ENCODE peak calls at places on chromosomes 6 and 20, in six cellular contexts. Q is colonic mucosa, M is cardiac muscle cell, L is IMR-90, W is iPS DF 6.9, P is lower lobe of right lung. B is an unnamed sample.

GRCh38 chr20:36175016-36175415 is 20.5 kb downstream of the EPB41L1 start:
- DNase-seq in Q (no peak), M (no peak), L (peak; percentile 68), W (no peak), P (no peak), B (no peak)

GRCh38 chr6:147689398-147689797 is 180.9 kb downstream of the SAMD5 start:
- DNase-seq in Q (no peak), M (no peak), L (peak; percentile 54), W (no peak), P (no peak), B (no peak)

GRCh38 chr6:118281291-118281690 is 266.8 kb upstream of the PLN start:
- DNase-seq in Q (no peak), M (no peak), L (no peak), W (no peak), P (no peak), B (no peak)

GRCh38 chr20:31713312-31714049 is 9.2 kb downstream of the BCL2L1 start:
- DNase-seq in Q (peak; percentile 44), M (no peak), L (peak; percentile 91), W (no peak), P (peak; percentile 66), B (peak; percentile 79)

GRCh38 chr6:157455028-157455714 is 74.2 kb downstream of the ZDHHC14 start:
- DNase-seq in Q (no peak), M (no peak), L (no peak), W (no peak), P (no peak), B (no peak)

GRCh38 chr20:34337982-34338756 is 24.9 kb upstream of the ITCH start:
- DNase-seq in Q (no peak), M (no peak), L (no peak), W (no peak), P (no peak), B (no peak)

GRCh38 chr20:60372282-60372681 is 414.1 kb downstream of the CDH26 start:
- DNase-seq in Q (no peak), M (no peak), L (no peak), W (no peak), P (no peak), B (no peak)

GRCh38 chr6:168193816-168194701 is 115.0 kb upstream of the FRMD1 start:
- DNase-seq in Q (no peak), M (no peak), L (no peak), W (no peak), P (no peak), B (no peak)

GRCh38 chr20:54228841-54229240 is 21.0 kb downstream of the PFDN4 start:
- DNase-seq in Q (no peak), M (no peak), L (peak; percentile 24), W (no peak), P (no peak), B (peak; percentile 53)

GRCh38 chr20:45801851-45802250 is 10.1 kb downstream of the DNTTIP1 start:
- DNase-seq in Q (no peak), M (no peak), L (no peak), W (no peak), P (no peak), B (no peak)

GRCh38 chr20:32009564-32009963 is 674 bp upstream of the CCM2L start:
- DNase-seq in Q (no peak), M (no peak), L (no peak), W (no peak), P (peak; percentile 5), B (no peak)

GRCh38 chr6:14550410-14550809 is 432.8 kb downstream of the CD83 start:
- DNase-seq in Q (peak; percentile 49), M (no peak), L (no peak), W (no peak), P (no peak), B (no peak)

GRCh38 chr6:27777126-27777525 is 135.1 kb downstream of the OR2B2 start:
- DNase-seq in Q (peak; percentile 35), M (no peak), L (no peak), W (no peak), P (no peak), B (no peak)

GRCh38 chr6:45438849-45439406 is 61.2 kb upstream of the SUPT3H start:
- DNase-seq in Q (no peak), M (no peak), L (peak; percentile 93), W (no peak), P (no peak), B (no peak)

GRCh38 chr6:112214749-112215269 is 39.6 kb downstream of the LAMA4 start:
- DNase-seq in Q (no peak), M (no peak), L (peak; percentile 3), W (no peak), P (no peak), B (no peak)

GRCh38 chr6:122207794-122208193 is 191.7 kb upstream of the HSF2 start:
- DNase-seq in Q (no peak), M (no peak), L (no peak), W (no peak), P (no peak), B (no peak)

GRCh38 chr20:45509091-45509490 is 6.3 kb downstream of the SPINT3 start:
- DNase-seq in Q (no peak), M (no peak), L (no peak), W (no peak), P (no peak), B (no peak)

GRCh38 chr6:46501136-46502089 is 10.2 kb upstream of the RCAN2 start:
- DNase-seq in Q (no peak), M (no peak), L (no peak), W (no peak), P (no peak), B (no peak)

GRCh38 chr20:22371843-22372242 is 212.5 kb downstream of the FOXA2 start:
- DNase-seq in Q (no peak), M (no peak), L (no peak), W (peak; percentile 2), P (no peak), B (no peak)

GRCh38 chr6:93420163-93420806 is 926 bp upstream of the EPHA7 start:
- DNase-seq in Q (no peak), M (peak; percentile 13), L (no peak), W (no peak), P (no peak), B (no peak)

GRCh38 chr20:59006167-59006863 is 739 bp downstream of the CTSZ start:
- DNase-seq in Q (peak; percentile 58), M (no peak), L (no peak), W (no peak), P (peak; percentile 66), B (peak; percentile 27)

GRCh38 chr6:117188627-117189201 is 76.6 kb upstream of the VGLL2 start:
- DNase-seq in Q (no peak), M (no peak), L (no peak), W (no peak), P (no peak), B (no peak)

GRCh38 chr20:20017852-20018245 is 687 bp downstream of the NAA20 start:
- DNase-seq in Q (no peak), M (no peak), L (no peak), W (no peak), P (no peak), B (no peak)

GRCh38 chr6:16322666-16323312 is 84.4 kb downstream of the GMPR start:
- DNase-seq in Q (peak; percentile 53), M (peak; percentile 73), L (peak; percentile 99), W (no peak), P (no peak), B (peak; percentile 67)
- H3K27ac ChIP-seq in Q (peak overlapping the region; percentile 7), M (peak overlapping the region; percentile 86), L (peak overlapping the region; percentile 32), W (no peak overlapping the region), P (peak overlapping the region; percentile 62), B (no peak overlapping the region)

GRCh38 chr20:10987651-10988383 is 314.0 kb upstream of the JAG1 start:
- DNase-seq in Q (no peak), M (no peak), L (peak; percentile 41), W (no peak), P (no peak), B (no peak)

GRCh38 chr20:10984899-10985298 is 311.1 kb upstream of the JAG1 start:
- DNase-seq in Q (no peak), M (no peak), L (no peak), W (no peak), P (no peak), B (no peak)

GRCh38 chr20:10986586-10986985 is 312.8 kb upstream of the JAG1 start:
- DNase-seq in Q (no peak), M (no peak), L (peak; percentile 10), W (no peak), P (no peak), B (no peak)

GRCh38 chr20:10984294-10984693 is 310.5 kb upstream of the JAG1 start:
- DNase-seq in Q (peak; percentile 41), M (no peak), L (no peak), W (no peak), P (no peak), B (no peak)

DNA sequence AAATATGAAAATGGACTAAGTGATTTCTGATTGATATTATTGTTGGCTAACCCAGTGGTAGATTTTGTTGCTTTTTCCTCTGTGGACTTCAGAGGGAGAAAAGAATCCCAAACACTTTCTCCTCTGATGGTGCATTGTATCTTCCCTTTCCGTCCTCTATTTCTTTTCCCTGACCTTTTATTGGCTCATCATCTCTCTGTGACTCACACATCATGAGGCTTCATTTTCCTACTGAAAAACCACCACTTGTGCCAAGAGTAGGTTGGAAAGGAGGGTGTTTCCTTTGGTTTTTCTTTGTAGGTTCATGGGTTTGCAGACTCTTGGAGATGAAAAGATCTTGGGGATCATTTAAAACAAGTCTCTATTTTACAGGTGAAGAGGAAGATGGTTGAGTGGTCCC is 311.7 kb upstream of the JAG1 start:
- DNase-seq in Q (no peak), M (no peak), L (peak; percentile 76), W (no peak), P (no peak), B (no peak)
- H3K27ac ChIP-seq in Q (no peak overlapping the region), M (no peak overlapping the region), L (no peak overlapping the region), W (no peak overlapping the region), P (no peak overlapping the region), B (no peak overlapping the region)

GRCh38 chr6:40977085-40977484 is 61.9 kb downstream of the UNC5CL start:
- DNase-seq in Q (no peak), M (no peak), L (no peak), W (no peak), P (no peak), B (no peak)
- H3K27ac ChIP-seq in Q (no peak overlapping the region), M (no peak overlapping the region), L (no peak overlapping the region), W (no peak overlapping the region), P (no peak overlapping the region), B (no peak overlapping the region)

GRCh38 chr6:159107451-159108260 is 61.5 kb upstream of the FNDC1 start:
- DNase-seq in Q (peak; percentile 24), M (no peak), L (no peak), W (no peak), P (no peak), B (no peak)

GRCh38 chr6:159104163-159104885 is 59.5 kb upstream of the TAGAP start:
- DNase-seq in Q (peak; percentile 58), M (peak; percentile 73), L (peak; percentile 45), W (peak; percentile 63), P (peak; percentile 81), B (peak; percentile 72)

GRCh38 chr6:159106627-159107241 is 61.9 kb upstream of the TAGAP start:
- DNase-seq in Q (peak; percentile 84), M (peak; percentile 67), L (peak; percentile 40), W (peak; percentile 71), P (peak; percentile 75), B (peak; percentile 70)

GRCh38 chr6:159104931-159105330 is 60.1 kb upstream of the TAGAP start:
- DNase-seq in Q (peak; percentile 14), M (no peak), L (no peak), W (no peak), P (no peak), B (no peak)

DNA sequence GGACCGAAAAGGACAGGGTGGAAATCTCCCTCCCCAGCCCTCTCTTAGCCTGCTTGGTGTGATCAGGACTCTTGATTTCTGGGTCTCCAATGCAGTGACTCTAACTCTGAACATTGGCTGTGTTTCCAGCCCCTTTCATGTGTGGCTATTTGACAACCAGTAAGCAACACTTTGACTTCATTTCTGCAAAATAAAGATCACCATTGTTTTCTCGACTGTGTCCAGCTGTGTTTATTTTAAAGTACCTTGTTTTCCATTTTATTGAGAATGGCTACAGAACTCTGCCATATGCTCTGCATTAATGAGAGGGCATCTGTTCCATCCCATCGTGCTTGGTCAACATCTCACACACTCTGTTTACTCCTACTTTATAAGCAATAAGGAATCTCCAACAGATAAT is 60.9 kb upstream of the TAGAP start:
- DNase-seq in Q (no peak), M (no peak), L (no peak), W (no peak), P (no peak), B (no peak)
- H3K27ac ChIP-seq in Q (no peak overlapping the region), M (no peak overlapping the region), L (no peak overlapping the region), W (no peak overlapping the region), P (no peak overlapping the region), B (no peak overlapping the region)